ENCODE peak calls at places on chromosome 16, in five cellular contexts. S, A, H, Z and O are unnamed samples.

GRCh38 chr16:17101646-17102045 is 369.1 kb downstream of the XYLT1 start:
- DNase-seq in S (peak), H (no peak), Z (no peak), A (peak), O (peak)

GRCh38 chr16:68022278-68022727 is 729 bp downstream of the DDX28 start:
- DNase-seq in A (no peak), H (no peak), Z (no peak), S (peak), O (no peak)

GRCh38 chr16:68257251-68257905 is 6.9 kb upstream of the SLC7A6 start:
- DNase-seq in Z (no peak), H (no peak), A (no peak), S (peak), O (no peak)

GRCh38 chr16:46991729-46992704 is 18.5 kb upstream of the DNAJA2 start:
- DNase-seq in S (no peak), A (no peak), H (no peak), Z (no peak), O (no peak)

GRCh38 chr16:59259074-59259963 is 525.2 kb upstream of the GOT2 start:
- DNase-seq in A (no peak), S (no peak), H (no peak), Z (no peak), O (no peak)

GRCh38 chr16:17921357-17921978 is 415.1 kb downstream of the NPIPA8 start:
- DNase-seq in H (no peak), Z (peak), S (peak), A (peak), O (no peak)

GRCh38 chr16:12131755-12132154 is 155.2 kb downstream of the SNX29 start:
- DNase-seq in A (no peak), H (no peak), Z (no peak), S (no peak), O (no peak)

GRCh38 chr16:50924759-50925545 is 183.1 kb downstream of the CYLD start:
- DNase-seq in A (peak), Z (no peak), H (no peak), S (no peak), O (peak)

GRCh38 chr16:88283596-88283995 is 99.2 kb upstream of the ZNF469 start:
- DNase-seq in Z (no peak), H (no peak), A (no peak), S (no peak), O (no peak)

GRCh38 chr16:7200320-7200719 is 132.3 kb upstream of the RBFOX1 start:
- DNase-seq in Z (no peak), A (no peak), S (no peak), H (no peak), O (no peak)

GRCh38 chr16:87252269-87252970 is 64.8 kb downstream of the C16orf95 start:
- DNase-seq in Z (no peak), H (no peak), S (peak), A (peak), O (no peak)

GRCh38 chr16:53530046-53530445 is 27.0 kb upstream of the AKTIP start:
- DNase-seq in S (no peak), A (no peak), H (no peak), Z (no peak), O (no peak)

GRCh38 chr16:82755570-82756282 is 129.0 kb downstream of the CDH13 start:
- DNase-seq in A (no peak), H (no peak), Z (no peak), S (peak), O (no peak)

GRCh38 chr16:6232060-6232459 is 1100.6 kb upstream of the RBFOX1 start:
- DNase-seq in A (no peak), S (no peak), H (no peak), Z (no peak), O (no peak)

GRCh38 chr16:22264786-22265185 is 32.4 kb upstream of the POLR3E start:
- DNase-seq in Z (no peak), H (no peak), A (no peak), S (no peak), O (no peak)

GRCh38 chr16:29304251-29304900 is 102.1 kb downstream of the NPIPB11 start:
- DNase-seq in H (no peak), S (no peak), Z (no peak), A (no peak), O (no peak)

GRCh38 chr16:30096862-30097563 is 1.0 kb upstream of the YPEL3 start:
- DNase-seq in S (no peak), A (peak), H (peak), Z (no peak), O (no peak)

GRCh38 chr16:82773018-82773417 is 146.2 kb downstream of the CDH13 start:
- DNase-seq in Z (no peak), A (peak), S (no peak), H (no peak), O (no peak)

GRCh38 chr16:13997933-13998332 is 73.2 kb upstream of the MRTFB start:
- DNase-seq in S (no peak), A (peak), H (peak), Z (no peak), O (no peak)

GRCh38 chr16:52837251-52837650 is 215.4 kb downstream of the CHD9NB start:
- DNase-seq in S (no peak), Z (no peak), H (no peak), A (no peak), O (no peak)

GRCh38 chr16:15613676-15614075 is 29.3 kb downstream of the MARF1 start:
- DNase-seq in Z (no peak), A (peak), S (no peak), H (no peak), O (no peak)

GRCh38 chr16:69419956-69420355 is 4.5 kb upstream of the CYB5B start:
- DNase-seq in A (no peak), S (no peak), H (no peak), Z (no peak), O (no peak)

GRCh38 chr16:87790278-87791023 is 24.7 kb upstream of the KLHDC4 start:
- DNase-seq in A (peak), Z (no peak), H (no peak), S (no peak), O (peak)

GRCh38 chr16:8229011-8229520 is 361.2 kb downstream of the TMEM114 start:
- DNase-seq in S (no peak), A (no peak), Z (no peak), H (no peak), O (no peak)

GRCh38 chr16:55264949-55265348 is 59.1 kb upstream of the IRX6 start:
- DNase-seq in Z (no peak), H (no peak), A (no peak), S (no peak), O (no peak)

GRCh38 chr16:76866994-76867393 is 324.0 kb upstream of the MON1B start:
- DNase-seq in A (no peak), H (no peak), S (no peak), Z (no peak), O (no peak)
- H3K9ac ChIP-seq in A (no peak), H (no peak), S (no peak), Z (no peak), O (no peak)

DNA sequence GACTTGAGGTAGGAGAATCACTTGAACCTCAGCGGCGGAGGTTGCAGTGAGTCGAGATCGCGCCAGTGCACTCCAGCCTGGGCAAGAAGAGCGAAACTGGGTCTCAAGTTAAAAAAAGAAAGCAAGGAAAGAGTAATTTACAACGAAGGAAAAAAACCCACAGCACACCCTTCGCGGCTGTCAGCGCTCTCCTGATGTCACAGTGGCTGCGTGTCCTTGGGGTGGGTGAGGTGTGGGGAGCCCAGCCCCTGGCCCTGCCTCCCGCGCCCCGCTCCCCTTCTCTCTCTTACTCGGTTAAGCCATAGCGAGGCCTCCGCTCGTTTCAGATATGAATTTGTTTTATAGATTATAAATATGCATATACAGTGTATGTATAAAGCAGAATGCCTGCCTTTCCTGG is 740 bp upstream of the JPT2 start:
- DNase-seq in A (no peak), Z (no peak), S (no peak), H (no peak), O (no peak)
- H3K4me2 ChIP-seq in A (peak), Z (peak), S (peak), H (peak), O (peak)

GRCh38 chr16:23504453-23505179 is 5.7 kb downstream of the GGA2 start:
- DNase-seq in A (peak), S (peak), Z (no peak), H (peak), O (peak)
- H3K9ac ChIP-seq in A (no peak), S (peak), Z (no peak), H (no peak), O (peak)

GRCh38 chr16:70589998-70590471 is 56.3 kb upstream of the IL34 start:
- DNase-seq in Z (no peak), H (peak), S (peak), A (peak), O (no peak)
- H3K4me2 ChIP-seq in Z (no peak), H (no peak), S (no peak), A (peak), O (peak)

GRCh38 chr16:31265329-31266245 is 5.8 kb downstream of the ITGAM start:
- DNase-seq in Z (peak), A (peak), H (peak), S (peak), O (peak)
- H3K9ac ChIP-seq in Z (no peak), A (peak), H (no peak), S (no peak), O (peak)

DNA sequence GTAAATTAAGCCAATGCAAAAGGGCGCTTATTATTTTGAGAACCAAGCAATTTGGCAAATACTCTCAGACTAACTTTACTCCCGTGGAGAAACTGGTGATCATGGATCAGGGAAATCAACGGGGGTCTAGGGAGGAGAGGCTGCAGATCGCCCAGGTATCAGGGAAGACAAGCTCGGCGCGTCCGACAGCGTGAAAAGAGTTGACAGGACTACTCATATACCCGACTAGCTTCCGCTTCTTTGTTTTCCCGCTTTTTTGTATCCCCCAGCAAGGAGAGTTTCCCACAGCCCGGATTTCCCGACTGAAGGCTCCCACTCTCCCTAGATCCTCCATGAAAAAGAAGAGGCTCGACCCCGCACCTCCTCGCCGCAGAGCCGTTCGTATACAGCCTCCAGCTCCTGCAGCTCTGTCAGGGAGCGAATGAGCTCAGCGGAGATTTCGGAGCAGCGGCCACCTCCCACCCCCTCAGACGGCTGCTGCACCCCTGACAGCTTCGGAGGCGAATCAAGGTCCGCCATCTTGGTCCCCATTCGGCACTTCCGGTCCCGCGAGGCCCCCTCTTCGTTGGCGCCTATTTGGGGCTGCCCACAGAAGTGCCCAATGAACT is at the start of gene COG4:
- DNase-seq in S (peak), Z (peak), H (no peak), A (peak), O (peak)
- H3K4me2 ChIP-seq in S (peak), Z (peak), H (peak), A (peak), O (peak)

DNA sequence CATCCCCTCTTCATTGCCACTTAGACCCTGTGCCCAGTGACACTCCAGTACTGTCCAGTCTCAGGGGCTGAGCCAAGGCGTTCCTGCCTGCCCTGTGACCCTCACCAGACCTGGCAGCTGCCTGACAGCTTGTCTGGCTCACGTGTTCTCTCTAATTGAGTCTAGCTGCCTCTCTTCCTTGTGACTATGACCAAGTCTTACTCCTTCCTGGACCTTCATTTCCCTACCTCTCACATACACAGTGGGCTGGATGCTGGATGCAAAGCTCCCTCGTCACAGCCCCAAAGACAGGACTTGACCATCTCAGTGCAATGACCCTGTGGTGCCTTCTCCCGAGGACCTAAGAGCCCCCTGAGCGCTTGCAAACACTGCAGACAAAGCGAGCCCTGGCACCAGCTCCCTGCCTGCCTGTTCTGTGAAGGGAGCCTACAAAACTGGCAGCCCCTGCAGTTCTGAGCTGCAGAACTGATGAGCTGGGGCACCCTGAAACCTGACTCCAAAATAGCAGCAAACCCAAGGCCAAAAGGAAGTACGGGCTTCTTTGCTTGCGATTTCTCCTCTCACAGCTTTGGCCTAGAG is 1.7 kb downstream of the DEXI start:
- DNase-seq in A (no peak), S (peak), Z (no peak), H (no peak), O (no peak)
- H3K9ac ChIP-seq in A (peak), S (peak), Z (no peak), H (peak), O (peak)

DNA sequence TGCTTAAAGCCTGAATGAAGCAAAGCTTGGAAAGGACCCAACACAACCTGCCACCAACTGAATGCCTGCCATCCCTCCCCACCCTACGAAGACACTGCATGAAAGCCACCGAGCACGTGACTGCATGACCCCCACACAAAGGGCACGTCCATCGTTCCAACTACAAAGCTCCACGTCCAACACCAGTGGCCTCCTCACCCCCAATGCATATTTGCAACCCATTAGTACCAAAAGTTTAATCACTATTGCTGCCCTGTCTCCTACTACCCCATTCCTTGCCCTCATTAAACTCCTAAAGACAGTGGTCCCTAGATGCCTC is 43.4 kb downstream of the ANKRD11 start:
- DNase-seq in H (no peak), Z (no peak), S (no peak), A (no peak), O (no peak)
- H3K4me2 ChIP-seq in H (no peak), Z (no peak), S (no peak), A (no peak), O (no peak)

GRCh38 chr16:2487903-2488531 is 13.1 kb downstream of the TBC1D24 start:
- DNase-seq in H (no peak), Z (no peak), S (no peak), A (no peak), O (no peak)
- H3K9ac ChIP-seq in H (no peak), Z (no peak), S (no peak), A (no peak), O (no peak)

DNA sequence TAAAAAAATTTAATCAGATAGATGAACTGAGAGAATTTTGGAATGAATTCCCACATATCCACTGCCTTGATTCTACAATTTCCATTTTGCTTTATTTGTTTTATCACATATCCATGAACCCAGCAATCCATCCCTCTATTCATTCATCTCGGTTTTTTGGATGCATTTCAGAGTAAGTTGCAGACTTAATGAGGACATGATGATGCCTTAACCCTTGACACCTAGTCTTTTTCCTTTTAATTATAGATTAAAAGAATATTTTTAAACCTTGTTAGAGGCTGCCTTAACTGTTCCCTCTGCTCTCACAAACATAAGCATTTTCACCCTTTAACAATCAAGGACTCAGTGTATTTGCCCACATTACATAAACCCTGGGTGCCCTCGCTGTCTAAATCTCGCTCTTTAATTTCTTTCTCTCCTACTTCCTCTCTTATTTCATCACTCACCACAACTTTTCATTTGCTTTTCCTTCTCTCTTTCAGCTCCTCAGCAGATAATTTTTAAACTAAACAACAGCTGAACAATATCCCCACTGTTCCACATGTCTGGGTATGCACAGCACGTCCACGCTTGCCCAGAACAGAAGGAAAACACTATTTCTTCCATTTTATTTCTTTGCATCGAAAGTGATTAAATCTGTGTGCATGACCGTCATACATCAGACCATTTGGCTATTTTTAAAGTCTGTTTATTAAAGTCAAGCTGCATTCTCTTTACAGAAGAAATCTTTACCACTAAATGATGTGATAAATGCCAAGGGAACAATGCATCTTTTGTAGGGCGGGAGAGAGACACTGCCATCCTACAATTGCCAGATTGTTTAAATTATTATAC is 39.9 kb downstream of the IQCK start:
- DNase-seq in A (peak), S (no peak), H (no peak), Z (no peak), O (no peak)
- H3K4me2 ChIP-seq in A (peak), S (no peak), H (no peak), Z (no peak), O (peak)